ENCODE peak calls at places on chromosome 11, in seven cellular contexts. X is fibroblast of gingiva, E is RKO, H is lung, Z is T-helper 2 cell, Y is EL, T is hypothalamus. N is an unnamed sample.

GRCh38 chr11:107621090-107621489 is 30.1 kb downstream of the ELMOD1 start:
- DNase-seq in X (no peak), Z (no peak), T (no peak), Y (no peak), E (no peak), H (no peak), N (no peak)

GRCh38 chr11:35321532-35322320 is 97.6 kb downstream of the SLC1A2 start:
- DNase-seq in X (peak), Y (peak), Z (no peak), H (no peak), T (no peak), E (no peak), N (no peak)

GRCh38 chr11:68051191-68052136 is 12.6 kb downstream of the TCIRG1 start:
- DNase-seq in T (no peak), Y (no peak), X (no peak), E (no peak), H (no peak), Z (no peak), N (no peak)

GRCh38 chr11:131186629-131187075 is 183.8 kb upstream of the NTM start:
- DNase-seq in Z (no peak), H (no peak), X (no peak), Y (no peak), E (no peak), T (no peak), N (no peak)

GRCh38 chr11:107927559-107927958 is 689 bp upstream of the RAB39A start:
- DNase-seq in H (no peak), E (no peak), T (no peak), Z (no peak), Y (no peak), X (no peak), N (no peak)

GRCh38 chr11:78419327-78419726 is 1.7 kb upstream of the GAB2 start:
- DNase-seq in Y (peak), T (no peak), E (peak), Z (no peak), X (peak), H (peak), N (no peak)

GRCh38 chr11:75265851-75266531 is 25.4 kb downstream of the TPBGL start:
- DNase-seq in Z (no peak), H (no peak), E (no peak), X (no peak), Y (peak), T (no peak), N (no peak)

GRCh38 chr11:2213384-2213842 is 41.8 kb upstream of the TH start:
- DNase-seq in T (no peak), H (no peak), E (no peak), Z (no peak), Y (no peak), X (no peak), N (no peak)

GRCh38 chr11:47254381-47254780 is 3.4 kb upstream of the NR1H3 start:
- DNase-seq in Z (no peak), E (no peak), Y (no peak), T (no peak), H (no peak), X (no peak), N (no peak)